ENCODE peak calls at places on chromosome 21, in five cellular contexts. O is heart left ventricle, T is breast epithelium, S is lower lobe of right lung, B is AG10803. J is an unnamed sample.

GRCh38 chr21:28856588-28857250 is 136.0 kb downstream of the LTN1 start:
- DNase-seq in O (no peak), T (no peak), S (no peak), B (peak), J (no peak)

GRCh38 chr21:39332175-39332574 is 16.7 kb downstream of the HMGN1 start:
- DNase-seq in O (no peak), T (no peak), S (no peak), B (no peak), J (no peak)

GRCh38 chr21:27126140-27126539 is 159.3 kb upstream of the ADAMTS5 start:
- DNase-seq in O (no peak), T (no peak), S (no peak), B (no peak), J (no peak)

GRCh38 chr21:27400045-27400444 is 433.2 kb upstream of the ADAMTS5 start:
- DNase-seq in O (no peak), T (no peak), S (no peak), B (no peak), J (no peak)

GRCh38 chr21:33964706-33965325 is 49.2 kb upstream of the ATP5PO start:
- DNase-seq in O (no peak), T (no peak), S (no peak), B (peak), J (no peak)

GRCh38 chr21:40507978-40508377 is 339.0 kb downstream of the DSCAM start:
- DNase-seq in O (no peak), T (no peak), S (no peak), B (peak), J (no peak)

GRCh38 chr21:40516336-40516735 is 330.6 kb downstream of the DSCAM start:
- DNase-seq in O (peak), T (no peak), S (no peak), B (no peak), J (no peak)

GRCh38 chr21:38841472-38841871 is 35.7 kb downstream of the ETS2 start:
- DNase-seq in O (no peak), T (no peak), S (no peak), B (no peak), J (no peak)

GRCh38 chr21:38765056-38765455 is 40.7 kb upstream of the ETS2 start:
- DNase-seq in O (no peak), T (no peak), S (no peak), B (peak), J (no peak)

GRCh38 chr21:38386967-38387366 is 111.3 kb downstream of the ERG start:
- DNase-seq in O (no peak), T (no peak), S (no peak), B (no peak), J (peak)

GRCh38 chr21:16742116-16742515 is 770.7 kb upstream of the CXADR start:
- DNase-seq in O (peak), T (peak), S (no peak), B (no peak), J (no peak)

GRCh38 chr21:41501919-41502318 is 6.0 kb downstream of the TMPRSS2 start:
- DNase-seq in O (no peak), T (peak), S (no peak), B (no peak), J (no peak)

GRCh38 chr21:40635336-40635735 is 211.6 kb downstream of the DSCAM start:
- DNase-seq in O (no peak), T (no peak), S (no peak), B (no peak), J (no peak)

GRCh38 chr21:28657576-28657975 is 335.1 kb downstream of the LTN1 start:
- DNase-seq in O (no peak), T (no peak), S (no peak), B (no peak), J (no peak)

GRCh38 chr21:33940164-33940563 is 24.6 kb upstream of the ATP5PO start:
- DNase-seq in O (no peak), T (no peak), S (no peak), B (peak), J (no peak)

GRCh38 chr21:35026617-35027557 is 22.2 kb downstream of the RUNX1 start:
- DNase-seq in O (peak), T (no peak), S (peak), B (peak), J (peak)

GRCh38 chr21:26013964-26014363 is 156.6 kb downstream of the APP start:
- DNase-seq in O (no peak), T (no peak), S (no peak), B (no peak), J (no peak)

GRCh38 chr21:32119389-32119788 is 159.5 kb downstream of the MIS18A start:
- DNase-seq in O (no peak), T (no peak), S (no peak), B (no peak), J (no peak)

GRCh38 chr21:33441489-33442477 is 38.0 kb downstream of the TMEM50B start:
- DNase-seq in O (peak), T (peak), S (peak), B (peak), J (no peak)

GRCh38 chr21:26844258-26845065 is 747 bp downstream of the ADAMTS1 start:
- DNase-seq in O (peak), T (peak), S (peak), B (peak), J (no peak)

GRCh38 chr21:21196087-21196486 is 197.9 kb downstream of the NCAM2 start:
- DNase-seq in O (no peak), T (no peak), S (no peak), B (no peak), J (no peak)

GRCh38 chr21:31218830-31219608 is 125.0 kb downstream of the TIAM1 start:
- DNase-seq in O (no peak), T (peak), S (peak), B (peak), J (no peak)

GRCh38 chr21:18545908-18546307 is 142.3 kb upstream of the TMPRSS15 start:
- DNase-seq in O (no peak), T (no peak), S (no peak), B (no peak), J (no peak)

GRCh38 chr21:34909492-34910292 is 139.4 kb downstream of the RUNX1 start:
- DNase-seq in O (no peak), T (no peak), S (no peak), B (peak), J (no peak)

GRCh38 chr21:43269461-43269860 is 100.7 kb downstream of the CRYAA start:
- DNase-seq in O (no peak), T (no peak), S (peak), B (no peak), J (peak)
- TF ChIP-seq CTCF in O (no peak), T (no peak), S (peak), B (peak), J (peak)

GRCh38 chr21:44300262-44300959 is 558 bp downstream of the PFKL start:
- DNase-seq in O (peak), T (peak), S (peak), B (peak), J (peak)

GRCh38 chr21:44299085-44299457 is 782 bp upstream of the PFKL start:
- DNase-seq in O (no peak), T (no peak), S (no peak), B (peak), J (peak)

GRCh38 chr21:44301961-44302406 is 2.1 kb downstream of the PFKL start:
- DNase-seq in O (no peak), T (no peak), S (no peak), B (no peak), J (no peak)

GRCh38 chr21:44299458-44300261 is at the start of gene PFKL:
- DNase-seq in O (peak), T (peak), S (peak), B (peak), J (peak)

GRCh38 chr21:44301093-44301492 is 1.2 kb downstream of the PFKL start:
- DNase-seq in O (no peak), T (no peak), S (no peak), B (no peak), J (no peak)
- TF ChIP-seq CTCF in O (no peak), T (no peak), S (no peak), B (no peak), J (no peak)

GRCh38 chr21:42539342-42539741 is 25.7 kb downstream of the SLC37A1 start:
- DNase-seq in O (no peak), T (no peak), S (no peak), B (no peak), J (no peak)

GRCh38 chr21:42538479-42539275 is 25.0 kb downstream of the SLC37A1 start:
- DNase-seq in O (no peak), T (no peak), S (no peak), B (no peak), J (no peak)

GRCh38 chr21:42536601-42537000 is 22.9 kb downstream of the SLC37A1 start:
- DNase-seq in O (no peak), T (no peak), S (no peak), B (no peak), J (no peak)

GRCh38 chr21:42535602-42536171 is 22.0 kb downstream of the SLC37A1 start:
- DNase-seq in O (no peak), T (no peak), S (peak), B (no peak), J (no peak)

GRCh38 chr21:42537106-42537742 is 23.6 kb downstream of the SLC37A1 start:
- DNase-seq in O (no peak), T (no peak), S (no peak), B (no peak), J (peak)
- TF ChIP-seq CTCF in O (no peak), T (peak), S (no peak), B (peak), J (no peak)

DNA sequence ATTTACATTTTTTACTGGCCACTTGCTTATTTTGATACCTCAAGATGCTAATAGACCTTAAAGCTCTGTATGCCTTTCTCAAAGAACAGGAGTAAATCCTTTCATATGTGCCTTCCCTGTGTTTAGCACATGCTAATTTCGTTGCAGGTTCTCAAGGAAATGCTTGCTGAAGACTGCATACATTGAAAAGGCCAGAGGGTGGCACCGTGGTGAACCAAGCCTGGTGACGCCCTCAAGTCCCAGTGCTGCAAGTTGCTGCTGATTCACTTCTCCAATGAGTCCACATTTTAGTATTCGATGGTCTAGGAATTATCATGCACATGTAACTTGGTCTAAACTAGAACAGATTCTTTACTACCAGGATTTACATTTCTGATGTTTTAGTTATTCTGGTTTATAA is 94.1 kb downstream of the CLDN17 start:
- DNase-seq in O (no peak), T (no peak), S (no peak), B (peak), J (peak)
- TF ChIP-seq CTCF in O (peak), T (peak), S (peak), B (peak), J (no peak)

GRCh38 chr21:45954271-45954670 is 27.3 kb upstream of the COL6A1 start:
- DNase-seq in O (no peak), T (no peak), S (no peak), B (peak), J (no peak)
- TF ChIP-seq CTCF in O (no peak), T (no peak), S (peak), B (peak), J (no peak)

DNA sequence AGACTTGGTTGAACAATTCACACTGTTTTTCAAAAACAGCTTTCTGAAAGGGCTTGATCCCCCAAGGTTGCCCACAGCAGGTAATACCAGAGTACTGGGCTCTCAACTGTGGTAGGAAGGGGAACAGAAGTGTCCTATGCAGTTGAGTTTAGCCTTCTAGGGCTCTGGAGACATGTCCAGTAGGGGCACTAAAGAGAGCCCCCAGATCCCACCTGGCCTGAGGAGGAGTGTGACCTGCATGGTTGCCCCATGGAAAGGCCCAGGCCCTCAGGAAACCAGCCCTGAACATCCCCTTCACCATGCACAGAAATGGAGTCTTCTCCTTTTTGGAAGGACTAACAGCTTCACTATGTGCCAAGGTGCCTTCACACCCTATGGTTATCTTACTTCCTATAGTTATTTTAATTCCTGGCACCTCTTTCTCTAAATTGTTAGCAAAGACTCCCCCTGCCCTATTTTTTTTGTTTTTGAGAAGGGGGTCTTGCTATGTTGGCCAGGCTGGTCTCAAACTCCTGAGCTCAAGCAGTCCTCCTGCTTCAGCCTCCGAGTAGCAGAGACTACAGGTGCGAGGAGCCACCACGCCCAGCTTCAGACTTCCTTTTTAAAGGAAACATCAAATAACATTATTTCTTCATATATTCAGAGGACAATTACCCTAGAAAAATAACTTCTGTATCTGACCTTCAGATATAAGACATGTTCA is 16.8 kb upstream of the LSS start:
- DNase-seq in O (no peak), T (no peak), S (no peak), B (no peak), J (no peak)
- TF ChIP-seq CTCF in O (no peak), T (no peak), S (no peak), B (no peak), J (no peak)

DNA sequence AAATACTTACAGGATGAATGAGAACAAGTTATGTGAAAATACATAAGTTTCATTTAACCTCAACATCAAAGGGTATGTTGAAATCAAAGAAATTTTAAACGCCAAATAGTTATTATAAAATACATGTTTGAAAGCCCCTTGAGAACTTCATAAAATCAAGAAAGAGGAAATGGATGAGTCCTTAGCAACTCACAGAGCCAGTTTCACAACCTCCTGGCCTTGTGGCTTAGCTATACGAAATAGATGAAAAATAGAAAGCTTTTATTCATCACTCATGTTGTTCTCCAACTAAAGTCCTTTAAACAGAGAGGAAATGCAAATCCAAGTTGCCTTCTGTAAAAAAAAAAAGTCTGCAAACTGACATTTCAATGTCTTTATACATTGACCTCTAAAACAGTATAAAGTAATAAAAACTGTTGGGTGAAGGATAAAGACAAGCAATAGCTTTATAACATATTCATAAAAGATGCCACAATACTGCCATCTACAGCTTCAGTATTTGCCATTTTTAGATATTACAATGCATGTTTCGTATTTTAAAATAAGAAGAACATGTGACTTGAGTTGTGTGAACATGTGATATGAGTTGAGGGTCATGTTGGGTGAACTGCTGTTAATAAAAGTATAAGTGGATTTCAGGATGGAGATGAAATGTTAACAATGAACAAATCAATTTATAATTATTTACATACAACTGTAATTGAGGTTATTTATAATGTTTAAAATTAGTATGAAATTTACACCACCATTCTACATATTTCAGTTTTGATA is 847.7 kb downstream of the MRPL39 start:
- DNase-seq in O (no peak), T (no peak), S (no peak), B (no peak), J (no peak)
- TF ChIP-seq CTCF in O (no peak), T (no peak), S (no peak), B (no peak), J (no peak)

DNA sequence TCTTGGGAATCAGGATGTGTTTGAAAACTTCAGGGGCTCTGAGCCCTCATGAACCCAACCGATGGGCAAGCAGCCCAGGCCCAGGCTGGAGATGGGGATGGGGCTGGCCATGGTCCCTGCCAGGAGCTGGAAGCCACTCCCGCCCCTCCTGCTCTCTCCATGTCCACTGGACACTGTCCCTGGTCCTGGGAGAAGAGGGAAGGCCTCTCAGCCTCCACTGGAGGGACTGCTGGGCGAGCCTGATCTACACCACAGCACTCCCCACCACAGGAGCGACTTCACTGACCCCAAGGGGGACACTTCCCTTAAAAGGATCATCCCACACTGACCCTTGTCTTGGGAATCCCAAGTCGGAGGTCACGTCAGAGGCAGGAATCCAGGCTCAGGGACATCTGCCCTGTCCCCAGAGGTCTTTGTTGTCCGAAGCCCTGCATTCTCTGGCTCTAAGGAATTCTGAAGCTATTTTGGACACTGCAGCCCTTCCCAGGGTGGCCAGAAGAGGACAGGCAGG is 16.9 kb upstream of the COL18A1 start:
- DNase-seq in O (peak), T (no peak), S (peak), B (no peak), J (no peak)
- TF ChIP-seq CTCF in O (no peak), T (no peak), S (no peak), B (no peak), J (no peak)

DNA sequence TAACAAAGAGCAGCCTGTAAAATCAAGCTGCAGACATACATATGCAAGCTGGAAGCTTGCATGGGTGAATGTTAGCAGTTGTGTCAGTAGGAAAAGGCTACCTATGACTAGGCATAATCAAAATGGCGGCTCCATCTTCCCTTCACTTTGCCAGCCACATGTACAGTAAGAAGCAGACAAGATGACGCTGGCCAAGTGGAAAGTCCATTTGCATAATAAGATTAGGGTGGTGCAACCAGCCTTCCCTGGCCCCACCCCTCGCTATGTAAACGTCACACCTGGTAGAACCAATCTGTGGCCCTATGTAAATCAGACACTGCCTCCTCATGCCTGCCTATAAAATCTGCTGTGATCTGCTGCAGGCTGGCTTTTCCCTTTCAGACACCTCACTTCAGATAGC is 171.9 kb upstream of the USP25 start:
- DNase-seq in O (no peak), T (no peak), S (no peak), B (no peak), J (no peak)
- TF ChIP-seq CTCF in O (no peak), T (no peak), S (no peak), B (no peak), J (no peak)

J was measured in activated CD8-positive, alpha-beta T cell treated with anti-CD3 and anti-CD28 coated beads for 36 hours.